ENCODE peak calls at places on chromosomes 2 and 18, in seven cellular contexts. X is A549; J is CD8-positive, alpha-beta T cell; I is RWPE1; U is H9; S is cardiac muscle cell; P is pancreas. F is an unnamed sample.

GRCh38 chr18:11177382-11177781 is 28.0 kb upstream of the PIEZO2 start:
- DNase-seq in S (no peak), U (no peak), P (no peak), I (no peak), J (no peak), X (no peak), F (no peak)

GRCh38 chr18:75202976-75203375 is 6.0 kb downstream of the PTGR3 start:
- DNase-seq in U (no peak), J (no peak), X (no peak), P (no peak), S (no peak), I (no peak), F (no peak)

GRCh38 chr2:162929571-162929970 is 91.0 kb upstream of the KCNH7 start:
- DNase-seq in S (no peak), P (no peak), X (peak), I (no peak), U (no peak), J (no peak), F (no peak)

GRCh38 chr2:228644199-228644598 is 462.7 kb upstream of the SPHKAP start:
- DNase-seq in P (no peak), X (no peak), I (no peak), J (no peak), U (no peak), S (no peak), F (no peak)

GRCh38 chr2:133652407-133652806 is 84.1 kb upstream of the NCKAP5 start:
- DNase-seq in P (no peak), U (no peak), I (no peak), S (peak), J (no peak), X (no peak), F (no peak)

GRCh38 chr2:84886791-84887190 is 5.9 kb upstream of the TRABD2A start:
- DNase-seq in I (no peak), J (no peak), X (no peak), U (peak), S (no peak), P (no peak), F (no peak)

GRCh38 chr2:117945296-117945695 is 68.6 kb downstream of the CCDC93 start:
- DNase-seq in U (no peak), S (no peak), I (no peak), P (no peak), J (no peak), X (no peak), F (no peak)

GRCh38 chr2:199366406-199366805 is 91.3 kb downstream of the SATB2 start:
- DNase-seq in S (no peak), X (peak), J (no peak), U (no peak), P (no peak), I (no peak), F (no peak)

GRCh38 chr2:139018252-139018651 is 238.1 kb upstream of the NXPH2 start:
- DNase-seq in S (no peak), X (no peak), P (no peak), I (no peak), U (no peak), J (no peak), F (no peak)

GRCh38 chr18:13252696-13253410 is 34.3 kb downstream of the LDLRAD4 start:
- DNase-seq in X (no peak), I (no peak), P (no peak), U (peak), S (no peak), J (no peak), F (peak)

GRCh38 chr2:129801575-129801974 is 177.9 kb upstream of the RAB6C start:
- DNase-seq in I (peak), P (no peak), X (peak), J (no peak), S (peak), U (no peak), F (no peak)

GRCh38 chr2:236904389-236905263 is 181.1 kb upstream of the COPS8 start:
- DNase-seq in U (no peak), I (no peak), J (no peak), X (no peak), P (no peak), S (no peak), F (no peak)
- H3K27ac ChIP-seq in U (no peak), I (no peak), J (no peak), X (no peak), P (no peak), S (no peak), F (no peak)

GRCh38 chr2:60550151-60550983 is 3.1 kb downstream of the BCL11A start:
- DNase-seq in U (peak), X (peak), P (peak), I (peak), J (no peak), S (peak), F (no peak)

GRCh38 chr2:60551241-60552095 is 2.0 kb downstream of the BCL11A start:
- DNase-seq in U (peak), J (no peak), X (peak), I (peak), P (peak), S (peak), F (no peak)

GRCh38 chr2:60550984-60551240 is 2.5 kb downstream of the BCL11A start:
- DNase-seq in P (no peak), X (no peak), I (no peak), J (no peak), U (no peak), S (no peak), F (no peak)

GRCh38 chr2:60549250-60550150 is 4.0 kb downstream of the BCL11A start:
- DNase-seq in P (peak), J (no peak), I (peak), U (no peak), X (no peak), S (peak), F (no peak)

DNA sequence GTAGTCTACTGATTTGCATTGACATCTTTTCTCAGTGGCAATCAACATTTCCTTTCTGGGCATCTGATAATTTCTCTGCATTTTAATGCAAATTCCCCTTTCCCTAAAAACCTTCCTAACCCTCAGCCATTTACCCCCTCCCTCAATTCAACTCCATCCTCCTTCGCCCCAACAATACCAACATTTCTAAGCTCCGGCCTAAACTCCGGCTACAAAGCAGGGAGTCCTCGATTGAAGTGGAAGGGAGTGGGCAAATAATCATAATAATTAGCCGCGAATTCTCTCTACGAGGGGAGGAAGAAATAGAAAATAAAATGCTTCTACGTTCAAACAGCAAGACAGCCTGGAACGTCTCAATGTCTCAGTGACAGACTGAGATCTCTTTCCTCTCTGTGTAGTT is 4.6 kb downstream of the BCL11A start:
- DNase-seq in S (no peak), J (no peak), I (no peak), X (no peak), P (no peak), U (no peak), F (no peak)
- TF ChIP-seq CTCF in S (no peak), J (no peak), I (no peak), X (no peak), P (no peak), U (no peak), F (no peak)

GRCh38 chr18:39681061-39681460 is 2115.5 kb upstream of the CELF4 start:
- DNase-seq in U (no peak), J (no peak), X (no peak), S (no peak), I (no peak), P (no peak), F (no peak)

DNA sequence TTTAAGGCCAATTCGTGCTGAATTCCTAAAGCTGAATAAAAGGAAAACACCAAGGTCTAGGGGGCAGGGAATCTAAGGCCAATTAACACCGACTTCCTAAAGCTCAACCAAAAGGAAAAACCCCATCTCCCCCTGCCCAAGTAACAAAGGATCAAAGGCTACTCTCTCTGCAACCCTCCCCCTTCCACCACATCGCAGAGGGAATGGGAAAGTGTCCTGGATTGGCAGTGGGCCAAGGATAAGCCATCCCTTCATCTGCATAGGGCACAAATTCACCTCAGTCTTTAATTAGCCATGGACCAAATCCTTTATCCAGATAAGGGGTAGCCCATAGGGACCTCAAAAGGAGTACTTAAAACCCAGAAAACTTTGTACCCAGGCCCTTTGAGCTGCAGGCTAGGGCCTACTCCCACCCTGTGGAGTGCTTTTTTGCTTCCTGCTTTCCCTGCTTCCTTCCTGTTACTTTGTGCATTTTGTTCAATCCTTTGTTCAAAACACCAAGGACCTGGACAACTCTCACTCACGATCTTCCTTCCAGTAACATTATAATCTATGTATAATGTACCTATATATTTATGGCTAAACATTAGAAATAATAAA is 2119.8 kb upstream of the CELF4 start:
- DNase-seq in U (peak), I (no peak), S (no peak), J (no peak), X (no peak), P (no peak), F (no peak)
- H3K27ac ChIP-seq in U (no peak), I (no peak), S (no peak), J (no peak), X (no peak), P (no peak), F (no peak)

GRCh38 chr2:8636041-8636491 is 45.8 kb upstream of the ID2 start:
- DNase-seq in J (no peak), X (no peak), U (no peak), P (no peak), I (no peak), S (no peak), F (no peak)

GRCh38 chr2:8633186-8633734 is 48.6 kb upstream of the ID2 start:
- DNase-seq in J (no peak), P (no peak), X (no peak), U (no peak), S (no peak), I (no peak), F (no peak)

GRCh38 chr2:8632755-8633154 is 49.1 kb upstream of the ID2 start:
- DNase-seq in S (no peak), J (no peak), P (no peak), X (no peak), I (no peak), U (no peak), F (no peak)

GRCh38 chr2:8633735-8634313 is 48.0 kb upstream of the ID2 start:
- DNase-seq in I (no peak), X (peak), J (no peak), U (no peak), S (peak), P (peak), F (no peak)

DNA sequence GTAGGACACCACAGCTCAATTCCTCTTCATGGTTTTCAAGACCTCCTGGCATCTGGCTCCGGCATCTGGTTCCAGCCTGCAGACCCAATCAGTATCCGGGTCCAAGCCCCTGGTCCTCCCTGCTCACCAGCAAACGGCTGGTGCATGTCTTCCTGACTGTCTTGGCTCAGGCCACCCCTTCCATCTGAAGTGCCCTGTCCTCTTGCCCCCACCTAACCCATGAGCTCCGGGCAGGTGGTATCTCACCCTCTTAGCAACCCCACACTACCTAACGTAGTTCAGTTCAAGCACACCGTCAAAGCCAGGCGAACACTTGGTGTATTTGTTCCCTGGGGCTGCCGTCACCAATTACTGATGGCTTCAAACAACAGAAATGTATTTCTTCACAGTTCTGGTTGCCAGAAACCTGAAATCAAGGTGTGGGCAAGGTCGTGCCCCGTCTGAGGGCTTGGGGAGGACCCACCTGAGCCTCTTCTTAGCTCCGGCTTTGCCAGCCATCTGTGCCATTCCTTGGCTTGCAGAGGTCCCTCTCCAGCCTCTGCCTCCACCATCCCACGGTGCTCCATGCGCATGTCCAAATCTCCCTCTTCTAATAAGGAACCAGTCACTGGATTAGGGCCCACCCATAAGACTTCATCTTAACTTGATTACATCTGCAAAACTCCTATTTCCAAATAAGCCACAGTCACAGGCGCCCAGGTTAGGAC is 47.2 kb upstream of the ID2 start:
- DNase-seq in I (no peak), S (no peak), X (no peak), U (no peak), J (no peak), P (no peak), F (no peak)
- TF ChIP-seq CTCF in I (no peak), S (no peak), X (no peak), U (no peak), J (no peak), P (no peak), F (no peak)